ENCODE peak calls at places on chromosomes 12 and 14, in nine cellular contexts. T is GM23338, H is foreskin fibroblast, O is OCI-LY7, S is GM23248, K is adrenal gland, X is AG04450, G is AG09309, F is PC-3. J is an unnamed sample.

GRCh38 chr14:84036863-84037262 is 1493.1 kb upstream of the FLRT2 start:
- DNase-seq in T (no peak), H (peak; percentile 83), O (no peak), S (no peak), K (no peak), X (no peak), G (no peak), F (peak; percentile 3), J (peak; percentile 38)

GRCh38 chr12:48281811-48282210 is 68.9 kb downstream of the ZNF641 start:
- DNase-seq in T (no peak), H (no peak), O (no peak), S (no peak), K (no peak), X (no peak), G (no peak), F (peak; percentile 77), J (no peak)

GRCh38 chr12:10365716-10366433 is 24.0 kb downstream of the KLRK1 start:
- DNase-seq in T (no peak), H (no peak), O (no peak), S (peak; percentile 42), K (no peak), X (no peak), G (no peak), F (peak; percentile 28), J (no peak)

GRCh38 chr14:99519931-99520421 is 38.8 kb downstream of the CCNK start:
- DNase-seq in T (no peak), H (no peak), O (no peak), S (no peak), K (no peak), X (no peak), G (no peak), F (no peak), J (no peak)

GRCh38 chr12:96720363-96720705 is 186.7 kb upstream of the NEDD1 start:
- DNase-seq in T (peak; percentile 52), H (no peak), O (peak; percentile 22), S (peak; percentile 46), K (no peak), X (no peak), G (no peak), F (peak; percentile 57), J (no peak)

GRCh38 chr14:21723431-21724045 is 49.9 kb upstream of the OR4E1 start:
- DNase-seq in T (peak; percentile 96), H (no peak), O (peak; percentile 50), S (peak; percentile 4), K (no peak), X (no peak), G (no peak), F (peak; percentile 32), J (peak; percentile 32)

GRCh38 chr12:49825360-49825970 is 2.7 kb downstream of the NCKAP5L start:
- DNase-seq in T (peak; percentile 27), H (peak; percentile 68), O (no peak), S (peak; percentile 88), K (peak; percentile 76), X (no peak), G (no peak), F (no peak), J (no peak)

GRCh38 chr12:118607831-118608230 is 231.5 kb downstream of the SUDS3 start:
- DNase-seq in T (no peak), H (no peak), O (no peak), S (no peak), K (no peak), X (no peak), G (no peak), F (no peak), J (no peak)

GRCh38 chr12:7067096-7067495 is 6.6 kb downstream of the C1S start:
- DNase-seq in T (no peak), H (no peak), O (no peak), S (no peak), K (no peak), X (no peak), G (no peak), F (no peak), J (no peak)

GRCh38 chr12:89671469-89671868 is 37.2 kb downstream of the ATP2B1 start:
- DNase-seq in T (peak; percentile 62), H (peak; percentile 33), O (no peak), S (peak; percentile 66), K (no peak), X (no peak), G (peak; percentile 48), F (no peak), J (no peak)

GRCh38 chr14:61934385-61934784 is 172.2 kb downstream of the SNAPC1 start:
- DNase-seq in T (no peak), H (peak; percentile 87), O (no peak), S (peak; percentile 93), K (no peak), X (peak; percentile 84), G (peak; percentile 97), F (peak; percentile 98), J (no peak)

GRCh38 chr14:72462041-72462440 is 431.9 kb downstream of the DPF3 start:
- DNase-seq in T (no peak), H (no peak), O (no peak), S (no peak), K (no peak), X (no peak), G (no peak), F (no peak), J (no peak)

GRCh38 chr12:111636209-111636928 is 37.3 kb upstream of the ATXN2 start:
- DNase-seq in T (peak; percentile 85), H (peak; percentile 61), O (no peak), S (peak; percentile 74), K (peak; percentile 61), X (no peak), G (peak; percentile 24), F (no peak), J (no peak)

GRCh38 chr12:110934093-110934852 is 13.9 kb upstream of the MYL2 start:
- DNase-seq in T (peak; percentile 74), H (no peak), O (no peak), S (peak; percentile 44), K (peak; percentile 65), X (no peak), G (no peak), F (peak; percentile 90), J (no peak)

DNA sequence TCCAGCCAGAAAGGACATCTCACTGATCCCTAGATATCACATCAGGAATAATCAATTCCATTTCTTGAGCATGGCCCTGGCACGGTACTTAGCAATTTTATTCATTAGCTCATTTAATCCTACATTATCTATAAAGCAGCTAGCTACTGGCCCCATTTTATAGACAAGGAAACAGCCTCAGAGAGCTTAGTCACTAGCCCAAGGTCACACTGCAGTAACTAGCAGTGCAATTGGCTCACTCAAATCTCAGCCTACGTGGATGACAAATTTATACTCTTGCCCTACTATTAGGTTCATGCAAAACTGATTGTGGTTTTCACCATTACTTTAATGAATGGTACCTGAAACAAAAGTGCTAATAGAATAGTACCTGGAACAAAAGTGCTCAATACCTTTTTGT is 41.7 kb downstream of the NUAK1 start:
- DNase-seq in T (no peak), H (no peak), O (no peak), S (peak; percentile 71), K (peak; percentile 27), X (no peak), G (no peak), F (peak; percentile 62), J (no peak)
- H3K4me3 ChIP-seq in T (no peak overlapping the region), H (no peak overlapping the region), O (no peak overlapping the region), S (no peak overlapping the region), K (no peak overlapping the region), X (no peak overlapping the region), G (no peak overlapping the region), F (no peak overlapping the region), J (no peak overlapping the region)

GRCh38 chr14:24115451-24116110 is 832 bp upstream of the NRL start:
- DNase-seq in T (no peak), H (no peak), O (no peak), S (peak; percentile 40), K (no peak), X (no peak), G (no peak), F (no peak), J (no peak)
- H3K4me3 ChIP-seq in T (peak overlapping the region; percentile 77), H (peak overlapping the region; percentile 82), O (peak overlapping the region; percentile 91), S (peak overlapping the region; percentile 81), K (peak overlapping the region; percentile 19), X (peak overlapping the region; percentile 92), G (peak overlapping the region; percentile 79), F (peak overlapping the region; percentile 96), J (peak overlapping the region; percentile 60)

DNA sequence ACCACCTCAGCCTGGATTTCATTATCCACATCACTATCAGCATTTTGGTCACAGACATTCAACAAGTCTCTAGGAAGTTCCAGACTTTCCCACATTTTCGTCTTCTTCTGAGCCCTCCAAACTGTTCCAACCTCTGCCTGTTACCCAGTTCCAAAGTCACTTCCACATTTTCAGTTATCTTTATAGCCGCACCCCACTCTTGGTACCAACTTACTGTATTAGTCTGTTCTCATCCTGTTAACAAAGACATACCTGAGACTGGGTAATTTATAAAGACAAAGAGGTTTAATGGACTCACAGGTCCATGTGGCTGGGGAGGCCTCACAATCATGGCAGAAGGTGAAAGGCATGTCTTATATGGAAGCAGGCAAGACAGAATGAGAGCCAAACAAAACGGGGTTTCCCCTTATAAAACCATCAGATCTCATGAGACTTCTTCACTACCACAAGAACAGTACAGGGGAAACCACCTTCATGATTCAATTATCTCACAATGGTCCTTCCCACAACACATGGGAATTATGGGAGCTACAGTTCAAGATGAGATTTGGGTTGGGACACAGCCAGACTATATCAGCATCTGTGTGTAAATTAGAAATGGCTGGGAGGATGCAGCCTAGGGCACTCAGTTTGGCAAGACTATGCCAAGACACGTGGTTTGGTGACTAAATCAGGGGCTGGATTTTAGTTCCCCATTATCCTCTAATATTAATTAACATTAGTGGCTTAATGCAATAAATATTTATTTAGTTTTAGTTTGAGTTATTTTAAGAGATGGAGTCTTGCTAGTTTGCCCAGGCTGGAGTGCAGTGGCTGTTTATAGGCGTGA is 16.2 kb upstream of the FUT8 start:
- DNase-seq in T (no peak), H (no peak), O (no peak), S (no peak), K (no peak), X (no peak), G (no peak), F (no peak), J (no peak)
- H3K4me3 ChIP-seq in T (no peak overlapping the region), H (no peak overlapping the region), O (no peak overlapping the region), S (no peak overlapping the region), K (no peak overlapping the region), X (no peak overlapping the region), G (no peak overlapping the region), F (no peak overlapping the region), J (no peak overlapping the region)

GRCh38 chr12:109878247-109878625 is 2.1 kb downstream of the GLTP start:
- DNase-seq in T (no peak), H (no peak), O (no peak), S (no peak), K (no peak), X (no peak), G (no peak), F (no peak), J (no peak)
- H3K4me3 ChIP-seq in T (peak overlapping the region; percentile 95), H (no peak overlapping the region), O (no peak overlapping the region), S (peak overlapping the region; percentile 98), K (no peak overlapping the region), X (no peak overlapping the region), G (no peak overlapping the region), F (peak overlapping the region; percentile 84), J (no peak overlapping the region)

GRCh38 chr12:53590661-53591060 is 35.5 kb downstream of the ATF7 start:
- DNase-seq in T (no peak), H (no peak), O (no peak), S (no peak), K (no peak), X (no peak), G (no peak), F (no peak), J (no peak)
- H3K4me3 ChIP-seq in T (no peak overlapping the region), H (no peak overlapping the region), O (no peak overlapping the region), S (no peak overlapping the region), K (no peak overlapping the region), X (no peak overlapping the region), G (no peak overlapping the region), F (no peak overlapping the region), J (no peak overlapping the region)

GRCh38 chr12:122420471-122421262 is 1.8 kb downstream of the CLIP1 start:
- DNase-seq in T (no peak), H (no peak), O (no peak), S (no peak), K (no peak), X (no peak), G (no peak), F (no peak), J (no peak)
- H3K4me3 ChIP-seq in T (peak overlapping the region; percentile 90), H (peak overlapping the region; percentile 82), O (peak overlapping the region; percentile 85), S (peak overlapping the region; percentile 83), K (no peak overlapping the region), X (peak overlapping the region; percentile 80), G (peak overlapping the region; percentile 75), F (peak overlapping the region; percentile 86), J (peak overlapping the region; percentile 85)